ENCODE peak calls at places on chromosomes 4 and X, in six cellular contexts. One of them, this sample, is unnamed.

GRCh38 chr4:68592673-68593072 is 16.6 kb upstream of the UGT2B17 start:
- DNase-seq in hypothalamus: no peak
- DNase-seq in NCI-H774: no peak
- DNase-seq in stimulated activated naive CD8-positive, alpha-beta T cell treated with anti-CD3 and anti-CD28 coated beads, Interleukin-15, amount 100 ng/mL, for 72 hours: no peak
- DNase-seq in heart left ventricle: no peak
- DNase-seq in NCI-H1092 treated with DMSO at 0.1 percent for 48 hours: no peak
- DNase-seq in this sample: no peak

GRCh38 chr4:57270350-57270749 is 160.2 kb upstream of the IGFBP7 start:
- DNase-seq in hypothalamus: no peak
- DNase-seq in NCI-H774: no peak
- DNase-seq in stimulated activated naive CD8-positive, alpha-beta T cell treated with anti-CD3 and anti-CD28 coated beads, Interleukin-15, amount 100 ng/mL, for 72 hours: no peak
- DNase-seq in heart left ventricle: peak; percentile 67
- DNase-seq in NCI-H1092 treated with DMSO at 0.1 percent for 48 hours: no peak
- DNase-seq in this sample: no peak

GRCh38 chr4:76194325-76194724 is 19.3 kb downstream of the SCARB2 start:
- DNase-seq in hypothalamus: no peak
- DNase-seq in NCI-H774: no peak
- DNase-seq in stimulated activated naive CD8-positive, alpha-beta T cell treated with anti-CD3 and anti-CD28 coated beads, Interleukin-15, amount 100 ng/mL, for 72 hours: no peak
- DNase-seq in heart left ventricle: no peak
- DNase-seq in NCI-H1092 treated with DMSO at 0.1 percent for 48 hours: no peak
- DNase-seq in this sample: no peak

GRCh38 chrX:51494409-51494808 is 2.0 kb downstream of the NUDT11 start:
- DNase-seq in hypothalamus: no peak
- DNase-seq in NCI-H774: no peak
- DNase-seq in stimulated activated naive CD8-positive, alpha-beta T cell treated with anti-CD3 and anti-CD28 coated beads, Interleukin-15, amount 100 ng/mL, for 72 hours: no peak
- DNase-seq in heart left ventricle: no peak
- DNase-seq in NCI-H1092 treated with DMSO at 0.1 percent for 48 hours: no peak
- DNase-seq in this sample: peak; percentile 8

GRCh38 chr4:16104520-16104919 is 20.7 kb upstream of the PROM1 start:
- DNase-seq in hypothalamus: no peak
- DNase-seq in NCI-H774: no peak
- DNase-seq in stimulated activated naive CD8-positive, alpha-beta T cell treated with anti-CD3 and anti-CD28 coated beads, Interleukin-15, amount 100 ng/mL, for 72 hours: no peak
- DNase-seq in heart left ventricle: no peak
- DNase-seq in NCI-H1092 treated with DMSO at 0.1 percent for 48 hours: no peak
- DNase-seq in this sample: no peak

GRCh38 chr4:3302786-3303444 is 10.1 kb downstream of the RGS12 start:
- DNase-seq in hypothalamus: no peak
- DNase-seq in NCI-H774: no peak
- DNase-seq in stimulated activated naive CD8-positive, alpha-beta T cell treated with anti-CD3 and anti-CD28 coated beads, Interleukin-15, amount 100 ng/mL, for 72 hours: no peak
- DNase-seq in heart left ventricle: peak; percentile 54
- DNase-seq in NCI-H1092 treated with DMSO at 0.1 percent for 48 hours: no peak
- DNase-seq in this sample: no peak

GRCh38 chr4:121951570-121952110 is at the start of gene TRPC3:
- DNase-seq in hypothalamus: peak; percentile 14
- DNase-seq in NCI-H774: no peak
- DNase-seq in stimulated activated naive CD8-positive, alpha-beta T cell treated with anti-CD3 and anti-CD28 coated beads, Interleukin-15, amount 100 ng/mL, for 72 hours: peak; percentile 36
- DNase-seq in heart left ventricle: peak; percentile 73
- DNase-seq in NCI-H1092 treated with DMSO at 0.1 percent for 48 hours: peak; percentile 27
- DNase-seq in this sample: no peak

GRCh38 chr4:123811763-123812390 is 415.3 kb downstream of the SPRY1 start:
- DNase-seq in hypothalamus: no peak
- DNase-seq in NCI-H774: peak; percentile 0
- DNase-seq in stimulated activated naive CD8-positive, alpha-beta T cell treated with anti-CD3 and anti-CD28 coated beads, Interleukin-15, amount 100 ng/mL, for 72 hours: no peak
- DNase-seq in heart left ventricle: no peak
- DNase-seq in NCI-H1092 treated with DMSO at 0.1 percent for 48 hours: peak; percentile 22
- DNase-seq in this sample: no peak

GRCh38 chr4:184104419-184105101 is 113.1 kb downstream of the ENPP6 start:
- DNase-seq in hypothalamus: no peak
- DNase-seq in NCI-H774: no peak
- DNase-seq in stimulated activated naive CD8-positive, alpha-beta T cell treated with anti-CD3 and anti-CD28 coated beads, Interleukin-15, amount 100 ng/mL, for 72 hours: no peak
- DNase-seq in heart left ventricle: no peak
- DNase-seq in NCI-H1092 treated with DMSO at 0.1 percent for 48 hours: no peak
- DNase-seq in this sample: no peak

GRCh38 chr4:121968859-121969258 is 17.0 kb upstream of the TRPC3 start:
- DNase-seq in hypothalamus: no peak
- DNase-seq in NCI-H774: no peak
- DNase-seq in stimulated activated naive CD8-positive, alpha-beta T cell treated with anti-CD3 and anti-CD28 coated beads, Interleukin-15, amount 100 ng/mL, for 72 hours: no peak
- DNase-seq in heart left ventricle: no peak
- DNase-seq in NCI-H1092 treated with DMSO at 0.1 percent for 48 hours: no peak
- DNase-seq in this sample: no peak

GRCh38 chr4:8403173-8403753 is 37.3 kb downstream of the ACOX3 start:
- DNase-seq in hypothalamus: peak; percentile 70
- DNase-seq in NCI-H774: no peak
- DNase-seq in stimulated activated naive CD8-positive, alpha-beta T cell treated with anti-CD3 and anti-CD28 coated beads, Interleukin-15, amount 100 ng/mL, for 72 hours: no peak
- DNase-seq in heart left ventricle: peak; percentile 93
- DNase-seq in NCI-H1092 treated with DMSO at 0.1 percent for 48 hours: peak; percentile 45
- DNase-seq in this sample: peak; percentile 48

GRCh38 chrX:56113785-56114436 is 118.2 kb upstream of the KLF8 start:
- DNase-seq in hypothalamus: no peak
- DNase-seq in NCI-H774: no peak
- DNase-seq in stimulated activated naive CD8-positive, alpha-beta T cell treated with anti-CD3 and anti-CD28 coated beads, Interleukin-15, amount 100 ng/mL, for 72 hours: no peak
- DNase-seq in heart left ventricle: no peak
- DNase-seq in NCI-H1092 treated with DMSO at 0.1 percent for 48 hours: no peak
- DNase-seq in this sample: no peak

GRCh38 chrX:149630681-149631292 is 805 bp downstream of the TMEM185A start:
- DNase-seq in hypothalamus: no peak
- DNase-seq in NCI-H774: no peak
- DNase-seq in stimulated activated naive CD8-positive, alpha-beta T cell treated with anti-CD3 and anti-CD28 coated beads, Interleukin-15, amount 100 ng/mL, for 72 hours: no peak
- DNase-seq in heart left ventricle: no peak
- DNase-seq in NCI-H1092 treated with DMSO at 0.1 percent for 48 hours: peak; percentile 30
- DNase-seq in this sample: peak; percentile 14

GRCh38 chr4:122689972-122690371 is 42.5 kb upstream of the BBS12 start:
- DNase-seq in hypothalamus: no peak
- DNase-seq in NCI-H774: no peak
- DNase-seq in stimulated activated naive CD8-positive, alpha-beta T cell treated with anti-CD3 and anti-CD28 coated beads, Interleukin-15, amount 100 ng/mL, for 72 hours: peak; percentile 70
- DNase-seq in heart left ventricle: no peak
- DNase-seq in NCI-H1092 treated with DMSO at 0.1 percent for 48 hours: no peak
- DNase-seq in this sample: no peak

GRCh38 chr4:186710521-186711119 is 13.0 kb downstream of the FAT1 start:
- DNase-seq in hypothalamus: no peak
- DNase-seq in NCI-H774: no peak
- DNase-seq in stimulated activated naive CD8-positive, alpha-beta T cell treated with anti-CD3 and anti-CD28 coated beads, Interleukin-15, amount 100 ng/mL, for 72 hours: no peak
- DNase-seq in heart left ventricle: no peak
- DNase-seq in NCI-H1092 treated with DMSO at 0.1 percent for 48 hours: no peak
- DNase-seq in this sample: no peak